ENCODE peak calls at places on chromosome 2, in six cellular contexts. V is AG10803, U is fibroblast of mammary gland, R is adrenal gland, L is kidney, O is tibial artery. S is an unnamed sample.

GRCh38 chr2:176552456-176553135 is 283.4 kb downstream of the MTX2 start:
- DNase-seq in V (peak; percentile 94), U (peak; percentile 92), R (no peak), L (no peak), O (no peak), S (no peak)

GRCh38 chr2:215328066-215328465 is 16.2 kb downstream of the ATIC start:
- DNase-seq in V (no peak), U (no peak), R (no peak), L (no peak), O (no peak), S (no peak)

GRCh38 chr2:40760071-40760666 is 308.3 kb upstream of the SLC8A1 start:
- DNase-seq in V (peak; percentile 73), U (peak; percentile 64), R (peak; percentile 25), L (no peak), O (no peak), S (no peak)

GRCh38 chr2:202877699-202878098 is 6.1 kb upstream of the ICA1L start:
- DNase-seq in V (no peak), U (no peak), R (no peak), L (no peak), O (no peak), S (no peak)

GRCh38 chr2:170840717-170841210 is 24.1 kb downstream of the GAD1 start:
- DNase-seq in V (no peak), U (no peak), R (no peak), L (no peak), O (no peak), S (no peak)

GRCh38 chr2:23007836-23008235 is 377.1 kb upstream of the KLHL29 start:
- DNase-seq in V (no peak), U (no peak), R (no peak), L (no peak), O (no peak), S (no peak)

GRCh38 chr2:33298233-33298632 is 178.2 kb upstream of the RASGRP3 start:
- DNase-seq in V (peak; percentile 97), U (peak; percentile 85), R (no peak), L (no peak), O (no peak), S (no peak)

GRCh38 chr2:223197046-223197445 is 145.1 kb downstream of the KCNE4 start:
- DNase-seq in V (peak; percentile 13), U (no peak), R (no peak), L (no peak), O (no peak), S (no peak)

GRCh38 chr2:222877556-222878278 is 16.9 kb downstream of the ACSL3 start:
- DNase-seq in V (no peak), U (no peak), R (no peak), L (no peak), O (no peak), S (no peak)

GRCh38 chr2:197255550-197255949 is 55.0 kb downstream of the ANKRD44 start:
- DNase-seq in V (peak; percentile 67), U (no peak), R (peak; percentile 52), L (peak; percentile 86), O (peak; percentile 84), S (peak; percentile 82)

GRCh38 chr2:191050640-191050987 is 36.6 kb upstream of the STAT1 start:
- DNase-seq in V (peak; percentile 97), U (peak; percentile 91), R (no peak), L (no peak), O (no peak), S (no peak)

GRCh38 chr2:233351423-233351822 is 2.9 kb upstream of the DGKD start:
- DNase-seq in V (peak; percentile 6), U (peak; percentile 44), R (no peak), L (no peak), O (peak; percentile 17), S (no peak)

GRCh38 chr2:222504714-222505113 is 80.4 kb downstream of the SGPP2 start:
- DNase-seq in V (no peak), U (no peak), R (no peak), L (no peak), O (no peak), S (no peak)

GRCh38 chr2:120867290-120868231 is 131.9 kb downstream of the GLI2 start:
- DNase-seq in V (peak; percentile 75), U (peak; percentile 70), R (peak; percentile 92), L (peak; percentile 91), O (peak; percentile 95), S (peak; percentile 92)

GRCh38 chr2:46988733-46989481 is 73.3 kb upstream of the MCFD2 start:
- DNase-seq in V (peak; percentile 21), U (no peak), R (peak; percentile 77), L (no peak), O (no peak), S (no peak)

GRCh38 chr2:134120160-134120717 is 133.6 kb upstream of the MGAT5 start:
- DNase-seq in V (no peak), U (no peak), R (no peak), L (peak; percentile 79), O (peak; percentile 69), S (no peak)

GRCh38 chr2:7692657-7693161 is 775.5 kb downstream of the RNF144A start:
- DNase-seq in V (peak; percentile 98), U (peak; percentile 97), R (no peak), L (no peak), O (peak; percentile 76), S (peak; percentile 76)

GRCh38 chr2:44192646-44193045 is 24.0 kb downstream of the PPM1B start:
- DNase-seq in V (no peak), U (no peak), R (no peak), L (no peak), O (no peak), S (no peak)

GRCh38 chr2:240947607-240948006 is 41.5 kb downstream of the CROCC2 start:
- DNase-seq in V (no peak), U (no peak), R (no peak), L (no peak), O (no peak), S (peak; percentile 43)

GRCh38 chr2:65452150-65452895 is 19.9 kb upstream of the SPRED2 start:
- DNase-seq in V (no peak), U (no peak), R (no peak), L (no peak), O (no peak), S (no peak)

GRCh38 chr2:205496370-205496769 is 185.9 kb upstream of the NRP2 start:
- DNase-seq in V (no peak), U (no peak), R (no peak), L (no peak), O (no peak), S (no peak)

GRCh38 chr2:71072492-71072891 is 4.0 kb downstream of the NAGK start:
- DNase-seq in V (no peak), U (no peak), R (no peak), L (no peak), O (no peak), S (no peak)
- H3K4me3 ChIP-seq in V (no peak overlapping the region), U (no peak overlapping the region), R (no peak overlapping the region), L (no peak overlapping the region), O (no peak overlapping the region), S (no peak overlapping the region)

GRCh38 chr2:174332607-174333001 is 2.1 kb upstream of the SP9 start:
- DNase-seq in V (no peak), U (no peak), R (no peak), L (no peak), O (no peak), S (no peak)

GRCh38 chr2:174333502-174334277 is 1.1 kb upstream of the SP9 start:
- DNase-seq in V (no peak), U (no peak), R (no peak), L (no peak), O (no peak), S (no peak)

GRCh38 chr2:174334278-174334715 is 457 bp upstream of the SP9 start:
- DNase-seq in V (peak; percentile 36), U (no peak), R (no peak), L (no peak), O (no peak), S (no peak)

GRCh38 chr2:174331731-174332606 is 2.8 kb upstream of the SP9 start:
- DNase-seq in V (no peak), U (no peak), R (no peak), L (no peak), O (no peak), S (no peak)

GRCh38 chr2:174333017-174333501 is 1.7 kb upstream of the SP9 start:
- DNase-seq in V (no peak), U (no peak), R (no peak), L (no peak), O (no peak), S (no peak)
- TF ChIP-seq CTCF in V (peak; percentile 12), U (no peak), R (no peak), L (no peak), O (no peak), S (no peak)

DNA sequence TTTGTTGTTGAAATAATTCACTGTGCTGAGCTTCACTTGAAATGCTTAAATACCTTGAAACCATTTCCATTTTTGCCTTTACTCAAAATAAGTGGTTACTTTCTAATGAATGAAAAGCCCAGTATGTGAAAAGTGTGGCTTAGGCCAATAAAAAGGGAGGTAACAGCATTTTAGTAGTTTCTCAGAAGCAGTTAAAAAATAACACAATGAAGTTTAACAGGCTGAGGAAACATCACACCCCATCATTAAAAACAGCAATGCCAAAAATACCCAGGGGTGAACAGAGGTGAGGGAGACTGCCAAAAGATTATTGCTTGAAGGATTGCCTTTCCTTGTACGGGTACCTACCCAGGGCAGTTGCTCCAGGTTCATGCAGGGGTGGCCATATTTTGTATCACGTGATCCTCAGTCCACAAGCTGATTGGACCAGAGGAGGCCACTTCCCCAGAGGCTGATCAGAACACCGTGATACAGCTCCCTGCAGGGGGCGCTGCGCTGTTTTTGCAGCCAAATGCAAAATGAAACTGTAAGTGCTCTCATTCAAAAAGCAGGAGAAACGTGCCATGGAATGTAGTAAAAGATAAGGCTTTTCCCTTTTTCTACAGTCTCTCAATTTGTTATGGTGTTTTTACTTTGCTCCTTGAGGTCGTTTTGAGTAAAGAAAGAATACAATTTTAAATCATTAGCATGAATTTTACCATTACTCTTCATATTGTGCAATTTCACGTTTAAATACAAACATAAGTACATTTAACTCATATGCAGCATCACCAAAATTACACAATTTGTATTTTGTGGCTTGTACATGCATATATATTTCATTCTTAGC is 70.2 kb upstream of the SH3BP4 start:
- DNase-seq in V (peak; percentile 66), U (peak; percentile 92), R (peak; percentile 95), L (peak; percentile 90), O (peak; percentile 89), S (peak; percentile 78)
- H3K4me3 ChIP-seq in V (no peak overlapping the region), U (no peak overlapping the region), R (no peak overlapping the region), L (peak overlapping the region; percentile 53), O (no peak overlapping the region), S (peak overlapping the region; percentile 49)

GRCh38 chr2:168773719-168774521 is 28.5 kb upstream of the NOSTRIN start:
- DNase-seq in V (peak; percentile 71), U (peak; percentile 76), R (peak; percentile 77), L (peak; percentile 74), O (no peak), S (no peak)
- TF ChIP-seq CTCF in V (peak; percentile 93), U (peak; percentile 93), R (peak; percentile 91), L (peak; percentile 90), O (peak; percentile 32), S (peak; percentile 24)